ENCODE peak calls at places on chromosomes 4 and X, in seven cellular contexts. X is NCI-H1417, W is T-cell, E is A549, K is fibroblast of pulmonary artery, R is cardiac muscle cell, C is GDM1. B is an unnamed sample.

GRCh38 chr4:183164963-183165362 is 65.9 kb downstream of the WWC2 start:
- DNase-seq in X (no peak), W (no peak), E (no peak), K (peak), R (no peak), C (no peak), B (no peak)

GRCh38 chr4:128810331-128810870 is 901 bp downstream of the JADE1 start:
- DNase-seq in X (peak), W (peak), E (peak), K (peak), R (peak), C (peak), B (peak)

GRCh38 chrX:73239242-73239641 is 24.6 kb upstream of the NAP1L2 start:
- DNase-seq in X (no peak), W (no peak), E (no peak), K (no peak), R (no peak), C (no peak), B (no peak)

GRCh38 chr4:183100827-183101226 is 1.8 kb downstream of the WWC2 start:
- DNase-seq in X (peak), W (no peak), E (peak), K (no peak), R (no peak), C (no peak), B (no peak)

GRCh38 chrX:13778916-13779315 is 38.0 kb downstream of the GPM6B start:
- DNase-seq in X (peak), W (no peak), E (no peak), K (peak), R (no peak), C (no peak), B (no peak)

GRCh38 chrX:6244666-6245065 is 16.0 kb upstream of the NLGN4X start:
- DNase-seq in X (peak), W (no peak), E (no peak), K (no peak), R (no peak), C (no peak), B (no peak)

GRCh38 chr4:2301806-2302205 is 39.9 kb upstream of the MXD4 start:
- DNase-seq in X (no peak), W (no peak), E (no peak), K (peak), R (no peak), C (no peak), B (no peak)

GRCh38 chr4:140556372-140557085 is 12.2 kb downstream of the UCP1 start:
- DNase-seq in X (no peak), W (no peak), E (no peak), K (no peak), R (no peak), C (no peak), B (no peak)

GRCh38 chr4:111798840-111799239 is 346.4 kb upstream of the FAM241A start:
- DNase-seq in X (peak), W (no peak), E (no peak), K (no peak), R (peak), C (no peak), B (no peak)

GRCh38 chrX:112694811-112695210 is 15.1 kb upstream of the LHFPL1 start:
- DNase-seq in X (no peak), W (no peak), E (no peak), K (no peak), R (no peak), C (no peak), B (no peak)

GRCh38 chr4:86185659-86186058 is 174.2 kb downstream of the MAPK10 start:
- DNase-seq in X (no peak), W (no peak), E (no peak), K (no peak), R (no peak), C (no peak), B (no peak)

GRCh38 chrX:70452143-70452733 is 7.6 kb downstream of the DLG3 start:
- DNase-seq in X (peak), W (peak), E (peak), K (peak), R (peak), C (no peak), B (peak)

GRCh38 chr4:70859066-70859465 is 19.4 kb upstream of the GRSF1 start:
- DNase-seq in X (no peak), W (no peak), E (no peak), K (no peak), R (no peak), C (no peak), B (no peak)